ENCODE peak calls at places on chromosome 20, in six cellular contexts. Z is neuronal stem cell, C is IMR-90, B is mesendoderm, Q is H1, X is mesenchymal stem cell. N is an unnamed sample.

GRCh38 chr20:53077373-53078205 is 105.4 kb downstream of the TSHZ2 start:
- DNase-seq in Z (no peak), C (no peak), B (no peak), Q (no peak), X (peak), N (no peak)

GRCh38 chr20:56247954-56248782 is at the start of gene MC3R:
- DNase-seq in Z (peak), C (peak), B (peak), Q (peak), X (no peak), N (peak)

GRCh38 chr20:7147220-7147601 is 379.7 kb downstream of the BMP2 start:
- DNase-seq in Z (peak), C (no peak), B (peak), Q (no peak), X (no peak), N (no peak)

GRCh38 chr20:40283689-40284088 is 405.3 kb downstream of the MAFB start:
- DNase-seq in Z (no peak), C (no peak), B (no peak), Q (no peak), X (no peak), N (no peak)

GRCh38 chr20:58722877-58723627 is 30.5 kb downstream of the NPEPL1 start:
- DNase-seq in Z (no peak), C (no peak), B (no peak), Q (peak), X (no peak), N (no peak)

GRCh38 chr20:34008477-34008876 is 14.8 kb downstream of the RALY start:
- DNase-seq in Z (no peak), C (no peak), B (no peak), Q (no peak), X (no peak), N (no peak)

GRCh38 chr20:8363970-8364733 is 232.1 kb downstream of the PLCB1 start:
- DNase-seq in Z (no peak), C (no peak), B (no peak), Q (no peak), X (no peak), N (no peak)

GRCh38 chr20:36061754-36062153 is 92.8 kb upstream of the EPB41L1 start:
- DNase-seq in Z (no peak), C (no peak), B (no peak), Q (no peak), X (no peak), N (no peak)

GRCh38 chr20:33687370-33687915 is 1.3 kb upstream of the E2F1 start:
- DNase-seq in Z (no peak), C (no peak), B (no peak), Q (no peak), X (peak), N (no peak)

GRCh38 chr20:58634121-58634817 is 16.8 kb upstream of the STX16 start:
- DNase-seq in Z (no peak), C (peak), B (no peak), Q (no peak), X (peak), N (no peak)

GRCh38 chr20:36645998-36646397 is at the start of gene SLA2:
- DNase-seq in Z (no peak), C (no peak), B (no peak), Q (no peak), X (no peak), N (no peak)

GRCh38 chr20:3239867-3240775 is 1.1 kb upstream of the SLC4A11 start:
- DNase-seq in Z (no peak), C (no peak), B (peak), Q (peak), X (peak), N (no peak)

GRCh38 chr20:34055290-34055689 is 56.8 kb downstream of the EIF2S2 start:
- DNase-seq in Z (no peak), C (no peak), B (peak), Q (no peak), X (no peak), N (no peak)

GRCh38 chr20:64228086-64228485 is 27.5 kb upstream of the PCMTD2 start:
- DNase-seq in Z (no peak), C (no peak), B (no peak), Q (no peak), X (no peak), N (no peak)

GRCh38 chr20:60214901-60215522 is 256.8 kb downstream of the CDH26 start:
- DNase-seq in Z (no peak), C (no peak), B (no peak), Q (no peak), X (no peak), N (no peak)

GRCh38 chr20:25508083-25508770 is 77.1 kb downstream of the NINL start:
- DNase-seq in Z (no peak), C (peak), B (no peak), Q (no peak), X (peak), N (no peak)

GRCh38 chr20:56373942-56374341 is 15.2 kb downstream of the FAM210B start:
- DNase-seq in Z (no peak), C (peak), B (no peak), Q (no peak), X (peak), N (no peak)

GRCh38 chr20:37295595-37295994 is 6.1 kb downstream of the MANBAL start:
- DNase-seq in Z (no peak), C (no peak), B (peak), Q (no peak), X (no peak), N (no peak)

GRCh38 chr20:36792422-36792821 is 18.9 kb upstream of the DSN1 start:
- DNase-seq in Z (peak), C (peak), B (peak), Q (no peak), X (peak), N (peak)

GRCh38 chr20:35539756-35540212 is 2.1 kb upstream of the ERGIC3 start:
- DNase-seq in Z (peak), C (no peak), B (peak), Q (peak), X (peak), N (peak)

GRCh38 chr20:53738945-53739798 is 145.5 kb upstream of the ZNF217 start:
- DNase-seq in Z (no peak), C (no peak), B (no peak), Q (no peak), X (peak), N (no peak)

GRCh38 chr20:10705801-10706459 is 32.1 kb upstream of the JAG1 start:
- DNase-seq in Z (no peak), C (no peak), B (no peak), Q (no peak), X (no peak), N (no peak)

GRCh38 chr20:53402233-53403005 is 191.2 kb downstream of the ZNF217 start:
- DNase-seq in Z (no peak), C (no peak), B (no peak), Q (no peak), X (no peak), N (no peak)

GRCh38 chr20:34574861-34575260 is 16.3 kb downstream of the MAP1LC3A start:
- DNase-seq in Z (no peak), C (no peak), B (no peak), Q (no peak), X (no peak), N (no peak)

GRCh38 chr20:49591217-49591865 is 23.4 kb upstream of the PTGIS start:
- DNase-seq in Z (no peak), C (peak), B (no peak), Q (no peak), X (no peak), N (no peak)

GRCh38 chr20:18913701-18914100 is 100.1 kb downstream of the SCP2D1 start:
- DNase-seq in Z (no peak), C (no peak), B (no peak), Q (no peak), X (no peak), N (no peak)

GRCh38 chr20:44071526-44072111 is 115.4 kb downstream of the JPH2 start:
- DNase-seq in Z (no peak), C (no peak), B (no peak), Q (peak), X (no peak), N (no peak)

GRCh38 chr20:32158943-32159660 is 48.4 kb downstream of the PLAGL2 start:
- DNase-seq in Z (no peak), C (no peak), B (no peak), Q (no peak), X (no peak), N (no peak)

GRCh38 chr20:37907677-37908397 is 4.9 kb downstream of the VSTM2L start:
- DNase-seq in Z (no peak), C (peak), B (peak), Q (no peak), X (no peak), N (peak)

GRCh38 chr20:53865905-53866786 is 204.2 kb downstream of the BCAS1 start:
- DNase-seq in Z (peak), C (peak), B (peak), Q (no peak), X (peak), N (peak)

GRCh38 chr20:46637861-46638366 is 13.3 kb downstream of the SLC13A3 start:
- DNase-seq in Z (no peak), C (no peak), B (no peak), Q (no peak), X (no peak), N (no peak)
- H4K8ac ChIP-seq in Z (no peak), C (no peak), B (no peak), Q (peak), X (no peak), N (no peak)

GRCh38 chr20:50798650-50799049 is 3.8 kb downstream of the BCAS4 start:
- DNase-seq in Z (no peak), C (no peak), B (no peak), Q (no peak), X (no peak), N (no peak)
- H2BK15ac ChIP-seq in Z (no peak), C (no peak), B (no peak), Q (no peak), X (no peak), N (no peak)

GRCh38 chr20:1424336-1424735 is 31.5 kb upstream of the FKBP1A start:
- DNase-seq in Z (no peak), C (no peak), B (no peak), Q (no peak), X (peak), N (no peak)

GRCh38 chr20:1426231-1426849 is 33.5 kb upstream of the FKBP1A start:
- DNase-seq in Z (no peak), C (no peak), B (no peak), Q (no peak), X (no peak), N (no peak)

GRCh38 chr20:1422756-1423155 is 29.9 kb upstream of the FKBP1A start:
- DNase-seq in Z (no peak), C (peak), B (peak), Q (no peak), X (no peak), N (no peak)

GRCh38 chr20:1423625-1424106 is 30.8 kb upstream of the FKBP1A start:
- DNase-seq in Z (peak), C (peak), B (peak), Q (peak), X (peak), N (peak)

GRCh38 chr20:1423206-1423605 is 30.4 kb upstream of the FKBP1A start:
- DNase-seq in Z (no peak), C (no peak), B (no peak), Q (no peak), X (no peak), N (no peak)
- H2BK120ac ChIP-seq in Z (no peak), C (no peak), B (no peak), Q (no peak), X (no peak), N (no peak)

DNA sequence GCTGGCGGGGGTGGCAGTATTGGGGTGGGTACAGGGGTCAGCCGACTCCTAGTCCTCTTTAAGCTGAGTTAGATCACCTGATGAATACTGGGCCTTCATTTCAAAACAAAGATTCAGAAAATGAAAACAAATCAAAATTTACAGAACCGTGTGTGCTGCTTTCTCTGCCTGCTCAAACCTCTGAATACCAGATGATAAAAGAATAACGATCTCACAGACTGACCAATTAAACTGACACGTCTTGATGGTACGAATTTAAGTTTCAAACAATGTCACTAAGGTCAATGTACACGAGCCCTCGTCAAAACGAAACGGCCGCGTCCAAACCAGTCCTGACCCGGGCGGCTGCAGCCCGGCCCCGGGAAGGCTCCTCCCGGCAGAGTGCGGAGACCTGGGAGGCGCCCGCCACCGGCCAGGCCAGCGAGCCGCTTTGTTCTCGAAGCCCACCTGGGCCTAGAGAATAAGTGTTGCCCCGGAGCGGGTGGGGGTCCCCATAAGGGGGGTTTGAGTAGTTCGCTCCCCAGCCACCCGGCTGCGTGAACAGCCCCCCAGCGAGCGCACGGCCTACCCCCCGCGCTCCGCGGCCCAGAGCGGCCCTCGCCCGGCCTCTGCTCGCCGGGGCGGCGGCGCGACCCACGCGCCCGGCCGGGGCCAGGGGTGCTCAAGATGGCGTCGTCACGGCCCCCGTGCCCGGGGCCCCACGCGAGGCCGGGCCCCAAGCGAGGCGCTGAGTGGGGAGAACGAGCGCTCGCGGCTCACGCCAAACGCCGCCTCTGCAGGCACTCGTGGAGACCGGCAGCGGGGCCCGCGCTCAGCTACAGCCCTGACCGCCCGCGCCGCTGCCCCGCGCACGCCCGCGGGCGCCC is 709 bp downstream of the PSMA7 start:
- DNase-seq in Z (no peak), C (no peak), B (no peak), Q (no peak), X (no peak), N (no peak)
- H4K8ac ChIP-seq in Z (no peak), C (no peak), B (peak), Q (peak), X (peak), N (no peak)

GRCh38 chr20:47786763-47787107 is 1.5 kb upstream of the SULF2 start:
- DNase-seq in Z (no peak), C (no peak), B (no peak), Q (no peak), X (no peak), N (no peak)

GRCh38 chr20:47791084-47791599 is 5.9 kb upstream of the SULF2 start:
- DNase-seq in Z (no peak), C (no peak), B (no peak), Q (no peak), X (no peak), N (no peak)

GRCh38 chr20:47789081-47789998 is 4.1 kb upstream of the SULF2 start:
- DNase-seq in Z (no peak), C (no peak), B (no peak), Q (no peak), X (peak), N (no peak)

GRCh38 chr20:47790032-47790965 is 5.0 kb upstream of the SULF2 start:
- DNase-seq in Z (no peak), C (peak), B (no peak), Q (no peak), X (peak), N (no peak)

GRCh38 chr20:47788741-47789080 is 3.4 kb upstream of the SULF2 start:
- DNase-seq in Z (no peak), C (no peak), B (no peak), Q (no peak), X (no peak), N (no peak)
- H2BK15ac ChIP-seq in Z (no peak), C (no peak), B (no peak), Q (no peak), X (peak), N (no peak)

N was measured in H9.